ENCODE peak calls at places on chromosome 3, in six cellular contexts. D is PC-3, R is OCI-LY7, B is HCT116, K is GM23338, X is PC-9. E is an unnamed sample. For H3K9me2, the result is how much of the 10 kb centered on the place peaks cover.

GRCh38 chr3:173993299-173993698 is 595.8 kb downstream of the NLGN1 start:
- DNase-seq in D (peak), K (peak), R (no peak), X (no peak), B (peak), E (peak)

GRCh38 chr3:124483915-124484470 is 246.3 kb upstream of the UMPS start:
- DNase-seq in R (no peak), K (no peak), D (no peak), X (no peak), B (no peak), E (peak)

GRCh38 chr3:169811606-169812123 is 1.0 kb upstream of the LRRIQ4 start:
- DNase-seq in X (peak), D (peak), B (no peak), R (peak), K (no peak), E (peak)

GRCh38 chr3:128623762-128624176 is 26.8 kb downstream of the RPN1 start:
- DNase-seq in K (no peak), B (no peak), R (no peak), X (no peak), D (no peak), E (peak)

GRCh38 chr3:64830681-64831080 is 142.9 kb upstream of the ADAMTS9 start:
- DNase-seq in B (no peak), K (no peak), D (no peak), X (no peak), R (no peak), E (no peak)

GRCh38 chr3:52109556-52110380 is 44.5 kb downstream of the POC1A start:
- DNase-seq in K (no peak), D (no peak), B (no peak), X (no peak), R (no peak), E (no peak)

GRCh38 chr3:126996905-126997304 is 14.0 kb downstream of the PLXNA1 start:
- DNase-seq in D (no peak), X (no peak), R (no peak), K (no peak), B (no peak), E (peak)

GRCh38 chr3:117454236-117454635 is 744.7 kb downstream of the TUSC7 start:
- DNase-seq in X (no peak), K (peak), B (no peak), R (no peak), D (no peak), E (no peak)

GRCh38 chr3:194806991-194807685 is 121.5 kb downstream of the FAM43A start:
- DNase-seq in R (no peak), X (peak), K (no peak), D (no peak), B (no peak), E (peak)

DNA sequence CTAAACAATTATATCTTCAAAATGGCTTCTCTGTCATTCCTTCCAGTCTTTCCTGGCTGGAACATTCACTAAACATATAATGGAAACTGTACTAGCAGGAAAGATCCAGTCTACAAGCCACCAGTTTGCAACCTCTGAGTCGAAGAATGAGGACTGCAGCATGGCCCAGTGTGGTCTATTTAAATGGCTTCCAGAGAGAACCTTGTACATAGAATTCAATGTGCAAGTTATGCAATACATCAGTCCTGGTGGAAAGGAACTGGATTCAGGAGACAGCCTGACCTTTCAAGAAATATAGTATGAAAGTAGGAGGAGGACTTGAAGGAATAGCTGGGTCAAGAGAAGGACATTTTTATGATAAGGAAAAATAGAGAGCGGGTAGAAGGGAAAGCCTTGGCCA is 49.9 kb downstream of the NEK10 start:
- DNase-seq in R (no peak), D (no peak), X (no peak), B (no peak), K (no peak), E (no peak)
- H3K9me2 ChIP-seq in R (under half), D (under half), X (under half), B (under half), K (under half), E (under half)

GRCh38 chr3:153274521-153274920 is 112.5 kb downstream of the RAP2B start:
- DNase-seq in K (no peak), B (no peak), R (no peak), D (no peak), X (no peak), E (peak)

GRCh38 chr3:153273217-153273616 is 111.2 kb downstream of the RAP2B start:
- DNase-seq in K (no peak), B (no peak), D (no peak), R (no peak), X (no peak), E (no peak)

GRCh38 chr3:153275514-153275913 is 113.5 kb downstream of the RAP2B start:
- DNase-seq in X (no peak), B (no peak), K (no peak), D (no peak), R (no peak), E (no peak)

GRCh38 chr3:153273767-153274443 is 111.9 kb downstream of the RAP2B start:
- DNase-seq in D (peak), B (no peak), R (no peak), K (no peak), X (no peak), E (peak)

DNA sequence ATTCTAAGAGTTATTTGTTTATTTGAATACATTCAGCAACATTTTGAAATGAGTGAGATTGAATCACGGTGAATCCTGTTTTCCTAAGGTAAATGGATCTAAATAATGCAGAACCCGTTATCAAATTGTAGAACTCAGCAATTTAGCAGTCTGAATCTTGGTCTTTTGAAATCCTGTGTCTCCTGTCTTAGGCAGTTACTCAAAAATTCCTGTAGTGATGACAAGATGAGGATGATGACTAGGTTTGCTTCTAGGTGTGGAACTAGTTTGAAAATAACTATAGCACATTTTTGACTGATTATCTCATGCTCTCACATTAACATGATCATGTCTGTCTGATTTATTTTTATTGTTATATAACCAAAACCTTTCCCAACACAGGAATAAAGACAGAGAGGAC is 115.0 kb downstream of the RAP2B start:
- DNase-seq in X (no peak), D (peak), R (no peak), B (no peak), K (no peak), E (peak)
- H3K9me2 ChIP-seq in X (under half), D (under half), R (under half), B (under half), K (under half), E (under half)

DNA sequence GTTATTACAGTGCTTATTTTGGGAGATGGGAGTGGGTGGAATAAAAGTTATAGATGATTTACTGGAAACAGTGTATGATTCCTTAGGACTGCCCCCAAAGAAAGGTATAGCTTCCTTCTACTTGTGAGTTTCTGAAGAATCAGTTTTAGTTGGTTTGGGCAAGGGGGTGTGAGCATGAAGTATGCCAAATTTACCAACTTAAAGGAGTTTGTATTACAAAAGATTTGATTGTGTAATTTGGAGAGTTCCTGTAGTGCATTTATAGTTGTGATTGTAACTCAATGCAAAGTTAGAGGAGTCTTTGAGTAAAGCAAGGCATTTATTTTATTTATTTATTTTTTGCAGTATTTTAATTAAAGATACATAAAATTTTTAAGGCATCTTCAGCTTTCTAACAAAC is 42.8 kb downstream of the TSC22D2 start:
- DNase-seq in K (no peak), X (no peak), B (no peak), R (no peak), D (no peak), E (no peak)
- H3K9me2 ChIP-seq in K (under half), X (under half), B (under half), R (under half), D (under half), E (under half)

GRCh38 chr3:183108002-183108449 is 8.7 kb upstream of the MCCC1 start:
- DNase-seq in X (peak), R (no peak), D (peak), K (no peak), B (no peak), E (no peak)

GRCh38 chr3:183114374-183114773 is 15.1 kb upstream of the MCCC1 start:
- DNase-seq in B (no peak), D (no peak), K (no peak), X (no peak), R (peak), E (no peak)

GRCh38 chr3:183106635-183107034 is 7.3 kb upstream of the MCCC1 start:
- DNase-seq in R (no peak), B (no peak), D (no peak), K (no peak), X (peak), E (no peak)

GRCh38 chr3:183108470-183108869 is 9.2 kb upstream of the MCCC1 start:
- DNase-seq in R (no peak), B (no peak), D (no peak), X (no peak), K (no peak), E (no peak)
- H3K9me2 ChIP-seq in R (under half), B (under half), D (under half), X (under half), K (under half), E (under half)

GRCh38 chr3:61927332-61927731 is 366.0 kb downstream of the PTPRG start:
- DNase-seq in K (no peak), B (no peak), X (no peak), D (no peak), R (no peak), E (peak)
- H3K9me2 ChIP-seq in K (under half), B (under half), X (under half), D (under half), R (under half), E (under half)

GRCh38 chr3:120640231-120640630 is 41.8 kb downstream of the HGD start:
- DNase-seq in X (no peak), B (no peak), K (no peak), D (no peak), R (no peak), E (no peak)
- H3K9me2 ChIP-seq in X (under half), B (under half), K (under half), D (under half), R (under half), E (under half)

GRCh38 chr3:60774617-60775016 is 476.6 kb downstream of the FHIT start:
- DNase-seq in X (no peak), R (no peak), B (no peak), K (no peak), D (peak), E (no peak)
- H3K9me2 ChIP-seq in X (under half), R (under half), B (under half), K (under half), D (under half), E (under half)